ENCODE peak calls at places on chromosomes 5 and 9, in ten cellular contexts. F, S, K, Z, U, I, L, J, G and R are unnamed samples.

GRCh38 chr5:143757116-143757515 is 54.8 kb upstream of the HMHB1 start:
- DNase-seq in F (no peak), S (peak; percentile 58), K (peak; percentile 11), Z (no peak), U (no peak), I (no peak), L (no peak), J (no peak), G (no peak), R (no peak)

GRCh38 chr5:76787237-76787636 is 31.6 kb upstream of the F2RL1 start:
- DNase-seq in F (peak; percentile 52), S (peak; percentile 95), K (no peak), Z (no peak), U (no peak), I (peak; percentile 44), L (no peak), J (peak; percentile 98), G (no peak), R (no peak)

GRCh38 chr5:115147052-115147451 is 22.7 kb downstream of the TRIM36 start:
- DNase-seq in F (no peak), S (no peak), K (no peak), Z (no peak), U (no peak), I (no peak), L (no peak), J (no peak), G (no peak), R (no peak)

GRCh38 chr5:93092349-93093105 is 488.5 kb downstream of the NR2F1-AS1 start:
- DNase-seq in F (no peak), S (peak; percentile 47), K (no peak), Z (peak; percentile 14), U (no peak), I (no peak), L (no peak), J (peak; percentile 40), G (no peak), R (no peak)

GRCh38 chr5:108084105-108084504 is 297.8 kb downstream of the FBXL17 start:
- DNase-seq in F (no peak), S (peak; percentile 52), K (no peak), Z (no peak), U (no peak), I (no peak), L (no peak), J (peak; percentile 15), G (no peak), R (no peak)

GRCh38 chr9:136110082-136111061 is 8.3 kb downstream of the TMEM250 start:
- DNase-seq in F (no peak), S (peak; percentile 15), K (peak; percentile 71), Z (no peak), U (peak; percentile 56), I (no peak), L (peak; percentile 45), J (no peak), G (no peak), R (no peak)

GRCh38 chr5:121304838-121305237 is 546.8 kb upstream of the FTMT start:
- DNase-seq in F (no peak), S (no peak), K (no peak), Z (no peak), U (no peak), I (no peak), L (no peak), J (no peak), G (no peak), R (no peak)

GRCh38 chr5:133912951-133913350 is 55.5 kb downstream of the C5orf15 start:
- DNase-seq in F (no peak), S (no peak), K (no peak), Z (no peak), U (no peak), I (no peak), L (no peak), J (no peak), G (no peak), R (no peak)

GRCh38 chr9:133374612-133375115 is 1.2 kb downstream of the SURF4 start:
- DNase-seq in F (no peak), S (peak; percentile 68), K (no peak), Z (no peak), U (no peak), I (no peak), L (peak; percentile 79), J (no peak), G (no peak), R (no peak)

GRCh38 chr5:142825378-142826089 is 55.4 kb downstream of the ARHGAP26 start:
- DNase-seq in F (no peak), S (no peak), K (no peak), Z (no peak), U (no peak), I (no peak), L (peak; percentile 89), J (no peak), G (no peak), R (no peak)

GRCh38 chr9:6788175-6789016 is 30.6 kb downstream of the KDM4C start:
- DNase-seq in F (no peak), S (peak; percentile 58), K (no peak), Z (peak; percentile 10), U (no peak), I (no peak), L (no peak), J (peak; percentile 46), G (no peak), R (no peak)

GRCh38 chr5:164518049-164518740 is 1012.8 kb downstream of the MAT2B start:
- DNase-seq in F (no peak), S (no peak), K (no peak), Z (no peak), U (no peak), I (no peak), L (no peak), J (no peak), G (no peak), R (no peak)

GRCh38 chr5:141465351-141465750 is 10.4 kb upstream of the PCDHGC3 start:
- DNase-seq in F (no peak), S (peak; percentile 41), K (no peak), Z (no peak), U (no peak), I (no peak), L (no peak), J (no peak), G (no peak), R (no peak)

GRCh38 chr9:121772600-121773285 is 121.3 kb downstream of the DAB2IP start:
- DNase-seq in F (no peak), S (no peak), K (no peak), Z (no peak), U (peak; percentile 54), I (peak; percentile 77), L (no peak), J (no peak), G (no peak), R (no peak)

GRCh38 chr5:107610795-107611194 is 59.9 kb downstream of the EFNA5 start:
- DNase-seq in F (no peak), S (no peak), K (no peak), Z (no peak), U (no peak), I (no peak), L (no peak), J (peak; percentile 44), G (no peak), R (no peak)

GRCh38 chr5:132103969-132104391 is 30.4 kb downstream of the CSF2 start:
- DNase-seq in F (no peak), S (no peak), K (peak; percentile 59), Z (no peak), U (no peak), I (no peak), L (no peak), J (peak; percentile 69), G (no peak), R (no peak)

GRCh38 chr5:33281507-33281906 is 159.3 kb upstream of the TARS1 start:
- DNase-seq in F (no peak), S (peak; percentile 55), K (no peak), Z (no peak), U (no peak), I (no peak), L (no peak), J (no peak), G (no peak), R (no peak)

GRCh38 chr5:1017056-1017455 is 8.5 kb downstream of the NKD2 start:
- DNase-seq in F (no peak), S (no peak), K (no peak), Z (no peak), U (no peak), I (peak; percentile 10), L (no peak), J (no peak), G (no peak), R (no peak)

GRCh38 chr9:78439866-78440830 is 143.2 kb downstream of the PSAT1 start:
- DNase-seq in F (no peak), S (no peak), K (no peak), Z (no peak), U (no peak), I (no peak), L (no peak), J (no peak), G (no peak), R (no peak)
- TF ChIP-seq CTCF in F (no peak), S (no peak), K (no peak), Z (no peak), U (no peak), I (no peak), L (no peak), J (no peak), G (no peak), R (no peak)

DNA sequence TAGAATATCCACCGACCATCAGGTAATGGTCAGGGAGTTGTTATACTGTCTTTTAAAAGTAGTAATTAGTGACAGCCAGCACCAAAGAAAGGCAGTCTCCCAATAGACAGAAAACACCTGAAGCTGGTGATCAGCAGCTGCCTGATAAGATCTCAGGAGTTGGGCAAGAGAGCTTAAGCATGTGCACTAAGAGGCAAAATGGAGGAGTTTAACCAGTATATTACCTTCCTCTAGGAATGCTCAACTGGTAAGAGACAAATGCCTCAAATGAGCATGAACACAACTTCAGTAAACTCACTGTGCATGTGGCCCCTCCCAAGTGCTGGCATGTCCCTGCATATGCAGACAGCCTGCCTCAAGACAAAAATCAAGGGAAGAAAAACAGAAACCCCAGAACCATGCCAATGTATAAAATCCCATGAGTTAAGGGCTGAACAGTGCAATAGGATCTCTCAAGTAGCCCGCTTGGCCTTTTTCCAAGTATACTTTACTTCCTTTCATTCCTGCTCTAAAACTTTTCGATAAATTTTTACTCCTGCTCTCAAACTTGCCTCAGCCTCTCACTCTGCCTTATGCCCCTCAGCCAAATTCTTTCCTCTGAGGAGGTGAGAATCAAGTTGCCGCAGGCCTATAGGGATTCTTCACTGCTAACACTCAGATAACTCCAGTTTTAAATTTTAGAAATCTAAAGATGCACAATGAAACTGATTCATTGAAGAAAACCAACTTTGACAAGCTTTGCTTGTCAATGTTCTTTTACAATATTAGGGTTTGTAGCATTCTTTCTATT is 724.8 kb upstream of the RIOK2 start:
- DNase-seq in F (no peak), S (no peak), K (no peak), Z (no peak), U (no peak), I (no peak), L (no peak), J (no peak), G (no peak), R (no peak)
- TF ChIP-seq CTCF in F (no peak), S (no peak), K (no peak), Z (no peak), U (no peak), I (no peak), L (no peak), J (no peak), G (no peak), R (no peak)

GRCh38 chr5:72842816-72843215 is 26.4 kb downstream of the TNPO1 start:
- DNase-seq in F (no peak), S (peak; percentile 65), K (no peak), Z (no peak), U (no peak), I (no peak), L (peak; percentile 70), J (peak; percentile 60), G (no peak), R (no peak)
- TF ChIP-seq CTCF in F (no peak), S (peak; percentile 34), K (no peak), Z (no peak), U (no peak), I (no peak), L (peak; percentile 6), J (no peak), G (no peak), R (no peak)

GRCh38 chr9:90100014-90100413 is 495.2 kb downstream of the GADD45G start:
- DNase-seq in F (no peak), S (no peak), K (no peak), Z (no peak), U (no peak), I (no peak), L (no peak), J (peak; percentile 4), G (no peak), R (no peak)
- TF ChIP-seq CTCF in F (no peak), S (no peak), K (no peak), Z (no peak), U (no peak), I (no peak), L (no peak), J (no peak), G (no peak), R (no peak)